ENCODE peak calls at places on chromosome 22, in five cellular contexts. E, D, V, P and Z are unnamed samples.

GRCh38 chr22:38218661-38219331 is 17.0 kb downstream of the MAFF start:
- DNase-seq in E (peak), D (peak), V (peak), P (peak), Z (peak)

GRCh38 chr22:19062139-19062789 is 59.9 kb downstream of the DGCR2 start:
- DNase-seq in E (no peak), D (no peak), V (no peak), P (no peak), Z (no peak)

GRCh38 chr22:25485626-25486545 is 78.6 kb upstream of the GRK3 start:
- DNase-seq in E (no peak), D (no peak), V (no peak), P (no peak), Z (peak)

GRCh38 chr22:20111045-20111688 is 4.7 kb upstream of the RANBP1 start:
- DNase-seq in E (no peak), D (no peak), V (no peak), P (no peak), Z (peak)

GRCh38 chr22:20524004-20524481 is 16.6 kb downstream of the MED15 start:
- DNase-seq in E (no peak), D (no peak), V (no peak), P (no peak), Z (peak)

GRCh38 chr22:49734390-49734789 is 93.3 kb downstream of the BRD1 start:
- DNase-seq in E (no peak), D (no peak), V (no peak), P (no peak), Z (no peak)

GRCh38 chr22:27632451-27633295 is 168.9 kb downstream of the MN1 start:
- DNase-seq in E (no peak), D (no peak), V (no peak), P (no peak), Z (no peak)

GRCh38 chr22:37752189-37753061 is 55.3 kb upstream of the GCAT start:
- DNase-seq in E (peak), D (peak), V (peak), P (peak), Z (peak)

GRCh38 chr22:23284504-23285033 is 104.3 kb downstream of the BCR start:
- DNase-seq in E (no peak), D (no peak), V (no peak), P (no peak), Z (no peak)

GRCh38 chr22:47797546-47797945 is 1035.1 kb downstream of the TBC1D22A start:
- DNase-seq in E (no peak), D (no peak), V (no peak), P (no peak), Z (no peak)

GRCh38 chr22:21038405-21038804 is 6.0 kb upstream of the SLC7A4 start:
- DNase-seq in E (no peak), D (no peak), V (no peak), P (no peak), Z (no peak)

GRCh38 chr22:50403701-50404101 is 60.6 kb downstream of the PPP6R2 start:
- DNase-seq in E (no peak), D (no peak), V (no peak), P (no peak), Z (no peak)

GRCh38 chr22:21009638-21010425 is 5.1 kb upstream of the P2RX6 start:
- DNase-seq in E (no peak), D (no peak), V (no peak), P (no peak), Z (no peak)

GRCh38 chr22:42877597-42878340 is 20.7 kb upstream of the ARFGAP3 start:
- DNase-seq in E (no peak), D (no peak), V (no peak), P (no peak), Z (no peak)